ENCODE peak calls at places on chromosomes 7 and 10, in nine cellular contexts. One of them, this sample, is unnamed.

GRCh38 chr7:64558781-64559180 is 4.1 kb downstream of the ZNF680 start:
- DNase-seq in right lobe of liver: no peak
- DNase-seq in transverse colon: no peak
- DNase-seq in tibial nerve: no peak
- DNase-seq in stomach: no peak
- DNase-seq in heart left ventricle: no peak
- DNase-seq in body of pancreas: no peak
- DNase-seq in IMR-90: no peak
- DNase-seq in HCT116: no peak
- DNase-seq in this sample: no peak

GRCh38 chr7:37346761-37347160 is 101.9 kb downstream of the ELMO1 start:
- DNase-seq in right lobe of liver: no peak
- DNase-seq in transverse colon: no peak
- DNase-seq in tibial nerve: no peak
- DNase-seq in stomach: no peak
- DNase-seq in heart left ventricle: no peak
- DNase-seq in body of pancreas: no peak
- DNase-seq in IMR-90: no peak
- DNase-seq in HCT116: no peak
- DNase-seq in this sample: no peak

GRCh38 chr7:7181519-7182155 is 707 bp upstream of the C1GALT1 start:
- DNase-seq in right lobe of liver: peak; percentile 51
- DNase-seq in transverse colon: peak; percentile 64
- DNase-seq in tibial nerve: no peak
- DNase-seq in stomach: peak; percentile 50
- DNase-seq in heart left ventricle: peak; percentile 19
- DNase-seq in body of pancreas: peak; percentile 71
- DNase-seq in IMR-90: peak; percentile 28
- DNase-seq in HCT116: peak; percentile 32
- DNase-seq in this sample: no peak

GRCh38 chr7:35494407-35494806 is 200.5 kb downstream of the HERPUD2 start:
- DNase-seq in right lobe of liver: no peak
- DNase-seq in transverse colon: no peak
- DNase-seq in tibial nerve: no peak
- DNase-seq in stomach: no peak
- DNase-seq in heart left ventricle: no peak
- DNase-seq in body of pancreas: no peak
- DNase-seq in IMR-90: no peak
- DNase-seq in HCT116: no peak
- DNase-seq in this sample: no peak

GRCh38 chr7:104855826-104856225 is 158.2 kb upstream of the KMT2E start:
- DNase-seq in right lobe of liver: no peak
- DNase-seq in transverse colon: no peak
- DNase-seq in tibial nerve: no peak
- DNase-seq in stomach: no peak
- DNase-seq in heart left ventricle: no peak
- DNase-seq in body of pancreas: no peak
- DNase-seq in IMR-90: no peak
- DNase-seq in HCT116: no peak
- DNase-seq in this sample: no peak

GRCh38 chr7:102974366-102975236 is 61.8 kb downstream of the LRRC17 start:
- DNase-seq in right lobe of liver: no peak
- DNase-seq in transverse colon: no peak
- DNase-seq in tibial nerve: no peak
- DNase-seq in stomach: no peak
- DNase-seq in heart left ventricle: no peak
- DNase-seq in body of pancreas: no peak
- DNase-seq in IMR-90: no peak
- DNase-seq in HCT116: no peak
- DNase-seq in this sample: no peak

GRCh38 chr7:21967500-21968099 is 21.9 kb upstream of the CDCA7L start:
- DNase-seq in right lobe of liver: no peak
- DNase-seq in transverse colon: peak; percentile 16
- DNase-seq in tibial nerve: no peak
- DNase-seq in stomach: no peak
- DNase-seq in heart left ventricle: no peak
- DNase-seq in body of pancreas: peak; percentile 9
- DNase-seq in IMR-90: no peak
- DNase-seq in HCT116: no peak
- DNase-seq in this sample: no peak

GRCh38 chr7:46247622-46248181 is 326.6 kb upstream of the IGFBP3 start:
- DNase-seq in right lobe of liver: no peak
- DNase-seq in transverse colon: no peak
- DNase-seq in tibial nerve: no peak
- DNase-seq in stomach: no peak
- DNase-seq in heart left ventricle: no peak
- DNase-seq in body of pancreas: no peak
- DNase-seq in IMR-90: no peak
- DNase-seq in HCT116: no peak
- DNase-seq in this sample: no peak

GRCh38 chr7:142583424-142583823 is 165.8 kb upstream of the PRSS1 start:
- DNase-seq in right lobe of liver: no peak
- DNase-seq in transverse colon: no peak
- DNase-seq in tibial nerve: no peak
- DNase-seq in stomach: no peak
- DNase-seq in heart left ventricle: no peak
- DNase-seq in body of pancreas: peak; percentile 40
- DNase-seq in IMR-90: peak; percentile 92
- DNase-seq in HCT116: peak; percentile 63
- DNase-seq in this sample: peak; percentile 82

GRCh38 chr10:20971901-20972300 is 74.8 kb upstream of the NEBL start:
- DNase-seq in right lobe of liver: no peak
- DNase-seq in transverse colon: no peak
- DNase-seq in tibial nerve: no peak
- DNase-seq in stomach: no peak
- DNase-seq in heart left ventricle: no peak
- DNase-seq in body of pancreas: no peak
- DNase-seq in IMR-90: no peak
- DNase-seq in HCT116: no peak
- DNase-seq in this sample: no peak

GRCh38 chr10:14358886-14359573 is 28.3 kb upstream of the FRMD4A start:
- DNase-seq in right lobe of liver: no peak
- DNase-seq in transverse colon: no peak
- DNase-seq in tibial nerve: no peak
- DNase-seq in stomach: no peak
- DNase-seq in heart left ventricle: no peak
- DNase-seq in body of pancreas: no peak
- DNase-seq in IMR-90: no peak
- DNase-seq in HCT116: no peak
- DNase-seq in this sample: no peak

GRCh38 chr10:18551473-18551872 is 99.9 kb downstream of the NSUN6 start:
- DNase-seq in right lobe of liver: no peak
- DNase-seq in transverse colon: no peak
- DNase-seq in tibial nerve: no peak
- DNase-seq in stomach: no peak
- DNase-seq in heart left ventricle: no peak
- DNase-seq in body of pancreas: no peak
- DNase-seq in IMR-90: no peak
- DNase-seq in HCT116: no peak
- DNase-seq in this sample: no peak

GRCh38 chr7:148395990-148396716 is 194.4 kb upstream of the C7orf33 start:
- DNase-seq in right lobe of liver: no peak
- DNase-seq in transverse colon: no peak
- DNase-seq in tibial nerve: no peak
- DNase-seq in stomach: no peak
- DNase-seq in heart left ventricle: no peak
- DNase-seq in body of pancreas: no peak
- DNase-seq in IMR-90: no peak
- DNase-seq in HCT116: no peak
- DNase-seq in this sample: no peak

GRCh38 chr10:53071505-53072125 is 299.0 kb upstream of the MBL2 start:
- DNase-seq in right lobe of liver: no peak
- DNase-seq in transverse colon: peak; percentile 13
- DNase-seq in tibial nerve: no peak
- DNase-seq in stomach: no peak
- DNase-seq in heart left ventricle: no peak
- DNase-seq in body of pancreas: peak; percentile 27
- DNase-seq in IMR-90: no peak
- DNase-seq in HCT116: no peak
- DNase-seq in this sample: no peak

GRCh38 chr7:118559207-118559606 is 334.7 kb downstream of the ANKRD7 start:
- DNase-seq in right lobe of liver: no peak
- DNase-seq in transverse colon: no peak
- DNase-seq in tibial nerve: no peak
- DNase-seq in stomach: no peak
- DNase-seq in heart left ventricle: no peak
- DNase-seq in body of pancreas: no peak
- DNase-seq in IMR-90: no peak
- DNase-seq in HCT116: no peak
- DNase-seq in this sample: no peak

GRCh38 chr10:79298403-79299244 is 48.6 kb upstream of the PPIF start:
- DNase-seq in right lobe of liver: no peak
- DNase-seq in transverse colon: peak; percentile 70
- DNase-seq in tibial nerve: no peak
- DNase-seq in stomach: peak; percentile 71
- DNase-seq in heart left ventricle: no peak
- DNase-seq in body of pancreas: peak; percentile 57
- DNase-seq in IMR-90: peak; percentile 99
- DNase-seq in HCT116: peak; percentile 53
- DNase-seq in this sample: peak; percentile 64

GRCh38 chr7:148747274-148747673 is 48.6 kb downstream of the CUL1 start:
- DNase-seq in right lobe of liver: no peak
- DNase-seq in transverse colon: no peak
- DNase-seq in tibial nerve: no peak
- DNase-seq in stomach: no peak
- DNase-seq in heart left ventricle: no peak
- DNase-seq in body of pancreas: no peak
- DNase-seq in IMR-90: no peak
- DNase-seq in HCT116: no peak
- DNase-seq in this sample: no peak

GRCh38 chr10:64408386-64409178 is 887.4 kb downstream of the REEP3 start:
- DNase-seq in right lobe of liver: no peak
- DNase-seq in transverse colon: no peak
- DNase-seq in tibial nerve: no peak
- DNase-seq in stomach: no peak
- DNase-seq in heart left ventricle: no peak
- DNase-seq in body of pancreas: no peak
- DNase-seq in IMR-90: no peak
- DNase-seq in HCT116: no peak
- DNase-seq in this sample: no peak

DNA sequence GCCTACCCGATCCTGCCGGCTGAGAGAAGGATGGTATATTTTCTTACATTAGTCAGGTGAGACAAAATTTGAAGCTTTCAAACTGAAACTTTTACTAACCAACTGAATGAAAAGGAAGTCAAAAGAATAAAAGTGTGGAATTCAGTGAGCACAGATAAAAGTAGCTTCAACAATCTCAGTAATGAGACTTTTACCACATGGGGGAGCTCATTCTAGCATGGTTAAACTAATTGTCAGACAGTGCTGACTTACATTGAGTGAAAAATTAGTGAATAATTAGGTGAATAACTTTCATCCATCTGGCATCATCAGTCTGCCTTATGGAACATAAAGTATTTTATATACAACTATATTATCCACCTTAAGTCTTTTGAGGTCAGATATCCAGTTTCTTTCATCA is 8.4 kb downstream of the FAM237B start:
- DNase-seq in right lobe of liver: no peak
- DNase-seq in transverse colon: no peak
- DNase-seq in tibial nerve: no peak
- DNase-seq in stomach: no peak
- DNase-seq in heart left ventricle: no peak
- DNase-seq in body of pancreas: no peak
- DNase-seq in IMR-90: no peak
- DNase-seq in HCT116: no peak
- DNase-seq in this sample: no peak
- TF ChIP-seq CTCF in right lobe of liver: peak; percentile 35
- TF ChIP-seq CTCF in transverse colon: no peak
- TF ChIP-seq CTCF in tibial nerve: peak; percentile 12
- TF ChIP-seq CTCF in stomach: no peak
- TF ChIP-seq CTCF in heart left ventricle: peak; percentile 26
- TF ChIP-seq CTCF in body of pancreas: no peak
- TF ChIP-seq CTCF in IMR-90: peak; percentile 28
- TF ChIP-seq CTCF in HCT116: peak; percentile 28
- TF ChIP-seq CTCF in this sample: no peak

DNA sequence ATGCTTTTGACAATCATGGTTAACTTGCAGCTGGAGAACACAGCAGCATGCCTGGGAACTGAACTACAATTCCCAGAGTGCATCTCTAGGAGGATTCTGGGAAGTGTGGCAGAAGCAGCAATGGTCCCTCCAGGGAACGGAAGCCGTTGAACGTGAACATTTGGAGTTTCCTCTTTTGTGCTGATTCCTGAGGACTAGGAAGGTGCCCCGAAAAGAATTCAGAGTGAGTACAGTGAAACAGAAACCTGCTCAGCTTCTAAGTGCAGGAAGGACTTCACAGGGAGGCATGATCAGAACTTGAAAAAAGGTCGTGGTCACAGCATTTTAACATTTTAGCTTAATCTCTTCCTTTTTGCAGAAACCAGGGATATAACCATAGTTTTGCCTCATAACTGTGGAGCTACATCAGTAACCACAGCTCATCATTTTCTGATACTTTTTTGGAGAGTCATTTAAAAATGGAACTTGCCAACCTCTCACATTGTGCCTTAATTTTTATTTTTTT is at the start of gene NUDT13:
- DNase-seq in right lobe of liver: peak; percentile 81
- DNase-seq in transverse colon: peak; percentile 72
- DNase-seq in tibial nerve: peak; percentile 55
- DNase-seq in stomach: peak; percentile 70
- DNase-seq in heart left ventricle: peak; percentile 80
- DNase-seq in body of pancreas: peak; percentile 85
- DNase-seq in IMR-90: peak; percentile 73
- DNase-seq in HCT116: peak; percentile 42
- DNase-seq in this sample: peak; percentile 75
- TF ChIP-seq POLR2A in right lobe of liver: peak; percentile 60
- TF ChIP-seq POLR2A in transverse colon: no peak
- TF ChIP-seq POLR2A in tibial nerve: no peak
- TF ChIP-seq POLR2A in stomach: peak; percentile 37
- TF ChIP-seq POLR2A in heart left ventricle: no peak
- TF ChIP-seq POLR2A in body of pancreas: peak; percentile 59
- TF ChIP-seq POLR2A in IMR-90: no peak
- TF ChIP-seq POLR2A in HCT116: peak; percentile 25
- TF ChIP-seq POLR2A in this sample: peak; percentile 72

DNA sequence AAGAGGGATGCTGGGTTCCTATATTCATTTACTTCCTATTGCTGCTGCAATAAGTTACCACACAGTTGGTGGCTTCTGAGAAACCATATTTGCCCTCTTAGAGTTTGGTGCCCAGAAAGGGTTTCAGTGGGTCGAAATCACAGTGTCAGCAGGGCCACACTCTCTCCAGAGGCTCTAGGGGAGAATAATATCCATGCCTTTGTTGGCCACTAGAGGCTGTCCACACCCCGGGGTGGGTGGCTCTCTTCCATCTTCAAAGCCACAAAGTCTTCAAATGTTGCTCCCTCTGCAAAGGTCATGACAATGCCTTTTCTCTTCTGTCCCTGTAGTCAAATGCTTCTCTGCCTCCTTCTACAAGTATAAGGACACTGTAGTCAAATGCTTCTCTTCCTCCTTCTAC is 989.4 kb downstream of the CCSER2 start:
- DNase-seq in right lobe of liver: no peak
- DNase-seq in transverse colon: no peak
- DNase-seq in tibial nerve: no peak
- DNase-seq in stomach: no peak
- DNase-seq in heart left ventricle: no peak
- DNase-seq in body of pancreas: no peak
- DNase-seq in IMR-90: no peak
- DNase-seq in HCT116: no peak
- DNase-seq in this sample: no peak
- TF ChIP-seq CTCF in right lobe of liver: no peak
- TF ChIP-seq CTCF in transverse colon: no peak
- TF ChIP-seq CTCF in tibial nerve: no peak
- TF ChIP-seq CTCF in stomach: no peak
- TF ChIP-seq CTCF in heart left ventricle: no peak
- TF ChIP-seq CTCF in body of pancreas: no peak
- TF ChIP-seq CTCF in IMR-90: no peak
- TF ChIP-seq CTCF in HCT116: peak; percentile 45
- TF ChIP-seq CTCF in this sample: no peak

GRCh38 chr10:102780246-102780645 is 36.5 kb downstream of the WBP1L start:
- DNase-seq in right lobe of liver: no peak
- DNase-seq in transverse colon: no peak
- DNase-seq in tibial nerve: no peak
- DNase-seq in stomach: no peak
- DNase-seq in heart left ventricle: no peak
- DNase-seq in body of pancreas: no peak
- DNase-seq in IMR-90: peak; percentile 77
- DNase-seq in HCT116: no peak
- DNase-seq in this sample: no peak
- TF ChIP-seq POLR2A in right lobe of liver: no peak
- TF ChIP-seq POLR2A in transverse colon: no peak
- TF ChIP-seq POLR2A in tibial nerve: no peak
- TF ChIP-seq POLR2A in stomach: no peak
- TF ChIP-seq POLR2A in heart left ventricle: no peak
- TF ChIP-seq POLR2A in body of pancreas: no peak
- TF ChIP-seq POLR2A in IMR-90: no peak
- TF ChIP-seq POLR2A in HCT116: no peak
- TF ChIP-seq POLR2A in this sample: no peak

This sample was measured in gastrocnemius medialis.